ENCODE peak calls at places on chromosomes 2 and 18, in six cellular contexts. Q, O, V, D, E and B are unnamed samples.

GRCh38 chr2:162934191-162934590 is 95.6 kb upstream of the KCNH7 start:
- DNase-seq in Q (no peak), O (no peak), E (no peak), D (no peak), V (no peak), B (no peak)

GRCh38 chr2:239644016-239644415 is 243.2 kb upstream of the HDAC4 start:
- DNase-seq in Q (no peak), V (peak), E (no peak), O (no peak), D (no peak), B (peak)

GRCh38 chr2:49210191-49210590 is 55.9 kb upstream of the FSHR start:
- DNase-seq in V (peak), Q (no peak), E (no peak), D (no peak), O (no peak), B (no peak)

GRCh38 chr2:53460347-53460746 is 307.3 kb upstream of the CHAC2 start:
- DNase-seq in O (no peak), Q (peak), V (peak), E (no peak), D (no peak), B (no peak)

GRCh38 chr18:11148655-11149440 is 521 bp downstream of the PIEZO2 start:
- DNase-seq in E (no peak), O (no peak), V (no peak), Q (peak), D (peak), B (no peak)

GRCh38 chr2:99572380-99572779 is 82.6 kb upstream of the REV1 start:
- DNase-seq in D (no peak), V (no peak), O (no peak), Q (no peak), E (no peak), B (no peak)

GRCh38 chr18:35172009-35172408 is 68.8 kb upstream of the ZNF397 start:
- DNase-seq in D (no peak), Q (no peak), V (no peak), O (no peak), E (no peak), B (no peak)

GRCh38 chr2:40165503-40165867 is 286.4 kb downstream of the SLC8A1 start:
- DNase-seq in O (no peak), D (no peak), Q (no peak), E (no peak), V (no peak), B (no peak)

GRCh38 chr18:76992226-76993084 is 140.1 kb downstream of the MBP start:
- DNase-seq in D (no peak), V (no peak), Q (peak), O (no peak), E (no peak), B (no peak)

DNA sequence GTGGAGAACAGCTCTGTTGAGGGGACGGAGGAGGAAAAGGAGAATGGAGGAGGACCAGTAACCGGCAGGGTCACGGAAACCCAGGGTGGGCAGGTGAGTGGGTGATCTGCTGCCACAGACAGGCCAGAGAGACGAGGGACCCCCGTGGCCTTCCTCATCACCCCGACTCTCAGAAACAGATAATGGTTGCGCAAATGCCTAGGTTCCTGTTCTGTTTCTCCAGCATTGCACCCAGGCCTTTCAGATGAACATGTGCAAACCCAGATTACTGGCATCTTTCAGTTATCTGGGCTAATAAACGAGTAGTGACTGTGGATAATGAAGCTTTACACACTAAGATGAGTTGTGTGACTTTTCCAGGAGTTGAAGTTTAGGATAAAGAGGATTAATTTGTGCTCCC is 46.5 kb downstream of the TET3 start:
- DNase-seq in Q (no peak), D (no peak), E (no peak), V (no peak), O (no peak), B (no peak)
- H3K4me3 ChIP-seq in Q (no peak), D (no peak), E (no peak), V (no peak), O (no peak), B (peak)

DNA sequence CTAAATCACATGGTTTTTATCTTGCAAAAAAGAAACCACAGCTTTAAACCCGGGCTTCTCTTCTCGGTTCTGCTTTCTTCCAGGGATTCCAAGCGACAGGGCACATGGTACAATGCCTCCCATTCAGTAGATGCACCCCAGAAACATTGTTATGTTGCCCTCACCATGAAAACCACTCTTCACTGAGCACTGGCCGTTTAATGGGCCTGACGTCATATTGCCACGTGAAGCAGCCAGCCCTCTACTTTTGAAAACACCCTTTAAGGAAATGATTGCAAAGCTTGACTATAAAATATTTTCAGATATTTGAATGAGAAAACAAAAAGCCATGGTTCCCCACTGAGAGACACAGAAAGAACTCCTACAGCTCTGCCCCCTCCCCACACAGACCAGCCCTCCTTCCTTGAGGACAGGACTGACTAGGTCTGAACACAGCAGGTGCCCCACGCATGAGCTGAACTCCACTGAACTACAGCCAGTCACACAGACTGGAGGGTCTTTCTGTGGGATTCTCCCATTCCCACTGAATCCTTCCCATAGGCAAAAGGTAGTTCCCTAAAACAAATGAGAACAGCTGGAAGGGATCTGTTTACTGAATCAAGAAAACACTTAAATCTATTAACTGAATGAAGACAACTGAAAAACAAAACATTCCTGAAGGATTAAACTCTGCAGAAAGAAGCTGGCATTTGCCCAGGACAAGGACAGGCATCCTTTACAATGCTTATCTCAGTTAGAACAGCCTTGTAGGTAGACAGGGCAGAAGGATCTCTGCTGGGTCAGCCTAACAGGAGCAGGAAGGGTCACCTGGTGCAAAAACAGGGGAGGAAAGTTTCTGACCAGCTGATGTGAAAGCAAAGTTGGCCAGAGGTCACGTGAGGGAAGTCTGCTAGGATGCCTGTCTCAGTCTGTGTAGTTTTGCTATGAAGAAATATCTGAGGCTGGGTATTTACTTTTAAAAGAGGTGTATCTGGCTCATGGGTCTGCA is 348.9 kb downstream of the ANAPC1 start:
- DNase-seq in O (peak), Q (no peak), D (no peak), E (peak), V (no peak), B (peak)
- H3K4me3 ChIP-seq in O (no peak), Q (no peak), D (no peak), E (no peak), V (no peak), B (peak)

GRCh38 chr2:44778671-44779476 is 162.6 kb upstream of the SIX3 start:
- DNase-seq in E (no peak), O (no peak), V (no peak), Q (no peak), D (no peak), B (no peak)
- H3K4me3 ChIP-seq in E (no peak), O (no peak), V (no peak), Q (no peak), D (no peak), B (no peak)

GRCh38 chr18:54206447-54206846 is 18.0 kb downstream of the MBD2 start:
- DNase-seq in D (no peak), O (no peak), V (no peak), E (no peak), Q (no peak), B (no peak)
- H3K4me3 ChIP-seq in D (no peak), O (no peak), V (no peak), E (no peak), Q (no peak), B (peak)

GRCh38 chr2:19804861-19805260 is 96.9 kb downstream of the TTC32 start:
- DNase-seq in E (no peak), D (no peak), V (no peak), Q (no peak), O (no peak), B (no peak)

GRCh38 chr2:19802088-19802806 is 99.5 kb downstream of the TTC32 start:
- DNase-seq in Q (no peak), O (no peak), V (no peak), D (no peak), E (no peak), B (no peak)

GRCh38 chr2:19800796-19801195 is 101.0 kb downstream of the TTC32 start:
- DNase-seq in Q (no peak), V (no peak), E (no peak), O (no peak), D (no peak), B (no peak)

GRCh38 chr2:19799881-19800780 is 101.7 kb downstream of the TTC32 start:
- DNase-seq in V (no peak), E (no peak), D (no peak), O (no peak), Q (no peak), B (no peak)

DNA sequence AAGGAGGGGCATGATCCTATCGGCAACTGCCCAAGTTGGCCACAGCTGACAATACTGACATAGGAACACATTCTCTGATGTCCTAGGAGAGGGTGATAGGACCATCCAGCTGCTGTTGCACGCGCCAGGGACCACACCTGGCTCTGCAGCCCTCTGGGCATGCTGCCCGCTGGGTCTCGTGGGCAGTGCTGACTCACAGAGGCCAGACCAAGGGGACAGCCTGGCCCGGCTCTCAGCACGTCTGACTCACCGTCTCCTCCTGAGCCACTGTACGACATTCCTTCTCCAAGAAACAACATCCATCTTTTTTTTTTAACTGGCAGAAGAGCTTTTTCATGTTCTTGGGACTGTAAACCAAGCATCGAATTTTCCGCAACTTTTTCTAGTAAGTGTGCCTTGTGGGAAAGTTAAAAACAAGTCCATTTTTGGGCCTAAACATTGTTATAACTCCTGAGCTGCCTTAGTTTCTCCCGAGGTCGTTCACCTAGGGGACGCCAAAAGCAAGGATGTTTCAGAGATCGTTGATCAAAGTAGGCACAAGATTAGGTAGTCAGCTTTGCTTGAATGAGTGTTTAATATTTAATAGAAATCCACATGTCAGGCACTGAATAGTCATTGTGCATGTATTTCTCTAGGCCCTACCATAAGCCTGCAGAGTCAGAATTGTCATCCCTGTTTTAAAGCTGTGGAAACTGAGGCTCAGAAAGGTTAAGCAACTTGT is 100.3 kb downstream of the TTC32 start:
- DNase-seq in O (no peak), E (peak), V (no peak), Q (no peak), D (peak), B (no peak)
- H3K4me3 ChIP-seq in O (no peak), E (no peak), V (no peak), Q (no peak), D (no peak), B (no peak)